ENCODE peak calls at places on chromosome 19, in ten cellular contexts. W is sigmoid colon, T is SK-N-SH, V is HL-60, D is breast epithelium, X is stomach, B is H1, Q is spleen, K is suprapubic skin, N is upper lobe of left lung. Z is an unnamed sample.

GRCh38 chr19:27776020-27776419 is 1436.9 kb downstream of the UQCRFS1 start:
- DNase-seq in K (no peak), B (peak), Q (no peak), V (peak), W (no peak), N (peak), X (no peak), D (no peak), T (no peak), Z (no peak)

GRCh38 chr19:19740755-19741154 is 7.8 kb upstream of the ZNF14 start:
- DNase-seq in K (no peak), Q (no peak), V (no peak), D (no peak), X (no peak), T (peak), W (no peak), B (no peak), N (no peak), Z (no peak)

GRCh38 chr19:46634656-46635218 is 1.3 kb downstream of the GNG8 start:
- DNase-seq in B (no peak), V (no peak), W (no peak), K (no peak), N (no peak), T (no peak), X (no peak), D (no peak), Q (peak), Z (no peak)

GRCh38 chr19:40457048-40457447 is 8.5 kb downstream of the BLVRB start:
- DNase-seq in N (no peak), D (no peak), V (no peak), W (no peak), X (no peak), T (no peak), Q (no peak), B (no peak), K (no peak), Z (no peak)

GRCh38 chr19:14632286-14632685 is 42.4 kb downstream of the ADGRE3 start:
- DNase-seq in X (no peak), V (peak), W (no peak), D (no peak), N (no peak), Q (no peak), B (no peak), K (no peak), T (peak), Z (no peak)

GRCh38 chr19:18541992-18542935 is 1.1 kb downstream of the FKBP8 start:
- DNase-seq in B (no peak), T (no peak), D (no peak), N (no peak), W (no peak), V (no peak), K (no peak), Q (no peak), X (no peak), Z (no peak)

GRCh38 chr19:35986111-35986510 is 8.9 kb upstream of the SDHAF1 start:
- DNase-seq in D (no peak), X (no peak), V (no peak), W (no peak), B (no peak), K (no peak), N (no peak), T (no peak), Q (no peak), Z (no peak)

GRCh38 chr19:6226444-6227155 is 53.2 kb downstream of the MLLT1 start:
- DNase-seq in T (peak), V (no peak), W (no peak), D (no peak), Q (peak), B (no peak), K (no peak), N (no peak), X (no peak), Z (no peak)

GRCh38 chr19:35337081-35337983 is 8.3 kb downstream of the CD22 start:
- DNase-seq in N (no peak), Q (no peak), X (no peak), K (no peak), T (no peak), V (no peak), W (no peak), B (no peak), D (no peak), Z (no peak)

GRCh38 chr19:28154077-28154476 is 1058.9 kb downstream of the UQCRFS1 start:
- DNase-seq in K (no peak), B (no peak), Q (no peak), T (no peak), D (no peak), V (no peak), W (no peak), X (no peak), N (no peak), Z (no peak)

GRCh38 chr19:4937060-4937459 is 27.8 kb downstream of the UHRF1 start:
- DNase-seq in K (no peak), W (no peak), Q (no peak), T (no peak), D (no peak), N (no peak), X (no peak), V (no peak), B (no peak), Z (no peak)

DNA sequence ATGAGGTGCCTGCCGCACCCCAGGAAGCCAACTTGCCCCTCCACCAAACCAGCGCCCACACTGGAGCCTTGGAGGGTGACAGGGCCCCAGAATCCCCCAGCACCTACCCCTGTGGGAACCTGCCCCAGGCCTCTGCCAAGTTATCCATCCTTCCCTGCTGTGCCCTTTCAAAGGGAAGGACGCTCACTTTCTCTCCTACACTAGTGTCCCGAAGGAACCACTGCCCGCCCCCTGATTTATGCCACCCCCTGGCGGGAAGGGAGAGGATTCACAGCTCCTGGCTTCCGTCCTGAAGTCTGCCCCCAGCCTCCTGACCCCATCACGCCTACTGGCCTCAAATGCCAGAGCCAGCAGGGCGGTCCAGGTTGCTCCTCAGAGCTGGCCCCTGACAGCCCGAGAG is 1.4 kb downstream of the EVI5L start:
- DNase-seq in K (no peak), D (no peak), V (no peak), N (no peak), X (peak), T (no peak), Q (no peak), W (no peak), B (peak), Z (no peak)
- TF ChIP-seq CTCF in K (peak), D (no peak), V (no peak), N (no peak), X (no peak), T (peak), Q (no peak), W (no peak), B (peak), Z (no peak)

DNA sequence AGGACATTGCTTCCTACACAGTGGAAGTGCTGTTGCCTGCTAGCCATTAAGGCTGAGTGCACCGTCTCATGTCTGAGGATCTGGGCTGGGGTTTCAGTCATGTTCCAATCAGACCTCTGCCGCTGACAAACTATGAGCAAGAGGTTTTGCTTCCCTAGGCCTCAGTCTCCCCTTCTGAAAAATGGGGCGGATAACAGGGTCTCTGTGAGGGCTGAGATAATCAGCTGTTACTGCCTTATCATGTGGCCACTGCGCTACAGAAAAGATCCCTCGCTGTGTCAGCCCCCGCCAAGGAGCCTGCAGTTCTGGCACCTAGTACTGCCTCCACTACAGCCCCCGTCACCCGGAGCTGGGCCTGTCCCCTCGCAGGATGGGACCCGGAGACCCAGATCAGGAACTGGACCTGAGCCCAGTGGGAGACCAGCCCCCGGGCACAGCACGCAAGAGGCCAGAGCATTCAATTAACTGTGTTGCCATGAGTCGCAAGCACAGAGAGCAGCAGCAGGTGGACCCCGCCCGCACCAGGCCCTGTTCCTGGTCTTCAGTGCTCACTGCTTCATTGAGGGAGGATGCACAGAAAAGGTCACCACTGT is 3.0 kb upstream of the PNKP start:
- DNase-seq in B (no peak), N (no peak), T (no peak), W (peak), Q (no peak), V (no peak), D (no peak), X (no peak), K (no peak), Z (no peak)
- TF ChIP-seq POLR2AphosphoS5 in B (no peak), N (no peak), T (no peak), W (no peak), Q (no peak), V (no peak), D (no peak), X (no peak), K (no peak), Z (no peak)

GRCh38 chr19:16200038-16200775 is 2.5 kb downstream of the AP1M1 start:
- DNase-seq in W (peak), K (no peak), Q (no peak), B (no peak), T (no peak), V (peak), D (no peak), N (peak), X (no peak), Z (no peak)
- H3K27ac ChIP-seq in W (no peak), K (no peak), Q (no peak), B (no peak), T (no peak), V (peak), D (no peak), N (peak), X (peak), Z (no peak)

GRCh38 chr19:43697295-43697694 is 18.6 kb upstream of the IRGC start:
- DNase-seq in V (no peak), X (no peak), B (no peak), Q (no peak), K (no peak), W (no peak), T (no peak), N (no peak), D (no peak), Z (no peak)

GRCh38 chr19:43704002-43704705 is 11.7 kb upstream of the IRGC start:
- DNase-seq in W (no peak), T (no peak), V (no peak), K (no peak), N (no peak), Q (no peak), B (no peak), D (no peak), X (no peak), Z (no peak)

GRCh38 chr19:43700368-43701015 is 15.4 kb upstream of the IRGC start:
- DNase-seq in X (peak), T (no peak), D (no peak), B (no peak), W (peak), K (no peak), Q (no peak), N (peak), V (peak), Z (no peak)

GRCh38 chr19:43695985-43696729 is 19.7 kb upstream of the IRGC start:
- DNase-seq in Q (no peak), K (no peak), W (no peak), N (no peak), V (peak), X (no peak), D (no peak), T (no peak), B (no peak), Z (no peak)

DNA sequence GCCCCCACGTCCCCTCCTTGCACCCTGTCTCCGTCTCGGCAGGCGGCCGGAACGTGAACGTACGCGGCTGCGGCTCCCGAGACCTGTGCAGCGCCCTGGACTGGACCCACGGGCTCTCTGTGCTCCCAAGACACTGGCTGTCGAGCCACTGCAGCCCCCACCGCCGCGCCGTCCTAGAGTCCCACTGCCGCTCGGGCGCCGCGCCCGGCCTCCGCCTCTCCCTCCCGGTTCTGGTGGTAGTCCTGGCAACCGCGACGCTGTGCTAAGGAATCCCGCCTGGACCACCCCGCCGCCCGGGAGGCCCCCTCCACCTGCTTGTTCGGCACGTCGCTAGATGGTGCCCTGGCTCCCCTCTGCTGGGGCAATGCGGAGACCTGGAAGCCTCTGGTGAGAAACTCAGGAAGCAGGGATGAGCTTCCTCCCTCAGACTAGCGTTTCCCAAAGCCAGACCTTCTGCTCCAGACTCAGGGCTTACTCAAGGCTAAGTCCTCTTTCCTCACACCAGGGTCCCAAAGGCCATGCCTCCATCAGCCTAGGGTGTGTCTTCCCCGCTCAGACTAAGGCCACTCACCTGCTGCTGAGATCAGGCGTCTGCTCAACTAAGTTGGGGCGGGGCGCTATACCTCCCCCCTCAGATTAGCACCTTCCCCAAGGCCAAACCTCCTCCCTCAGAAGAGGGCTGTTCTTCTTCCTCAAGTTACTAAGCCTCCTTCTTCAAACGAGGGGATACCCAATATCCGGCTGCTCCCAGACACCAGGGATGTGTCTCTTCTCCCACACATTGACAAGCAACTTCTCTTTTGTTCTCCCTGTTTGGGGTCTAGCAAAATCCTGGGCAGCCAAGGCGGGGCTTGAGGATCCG is 16.1 kb upstream of the IRGC start:
- DNase-seq in T (peak), D (no peak), B (peak), Q (peak), W (peak), K (no peak), N (no peak), V (no peak), X (peak), Z (no peak)
- TF ChIP-seq CTCF in T (no peak), D (no peak), B (peak), Q (no peak), W (no peak), K (no peak), N (no peak), V (no peak), X (no peak), Z (no peak)

GRCh38 chr19:43934985-43935708 is at the start of gene ZNF45:
- DNase-seq in D (peak), B (peak), X (peak), T (peak), Q (peak), K (peak), N (peak), V (peak), W (peak), Z (no peak)
- TF ChIP-seq POLR2AphosphoS5 in D (peak), B (no peak), X (peak), T (peak), Q (peak), K (no peak), N (peak), V (peak), W (peak), Z (peak)

GRCh38 chr19:44845286-44845611 is 848 bp upstream of the NECTIN2 start:
- DNase-seq in T (no peak), D (no peak), X (no peak), V (no peak), N (no peak), Q (peak), K (peak), W (peak), B (peak), Z (no peak)
- H3K27ac ChIP-seq in T (no peak), D (peak), X (peak), V (peak), N (peak), Q (peak), K (peak), W (peak), B (peak), Z (peak)

DNA sequence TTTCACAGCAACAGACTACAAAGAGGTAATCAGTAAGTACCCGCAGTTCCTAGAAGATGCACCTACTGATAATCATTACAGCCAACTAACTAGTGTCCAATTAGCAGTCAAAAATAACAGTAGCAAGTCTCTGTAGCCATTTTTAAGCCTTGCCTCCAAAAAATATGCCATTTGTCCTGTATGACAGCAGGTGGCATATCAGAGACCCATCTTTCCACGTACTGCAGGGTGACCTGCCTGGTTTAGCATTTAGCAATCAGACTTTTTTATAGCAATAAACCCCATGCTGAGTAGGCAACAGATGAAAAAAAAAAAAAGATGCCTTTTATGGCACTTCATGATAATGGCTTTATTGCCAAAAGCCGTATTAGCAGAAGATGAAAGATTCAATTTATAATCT is 155.3 kb upstream of the LSM14A start:
- DNase-seq in Q (no peak), V (no peak), D (no peak), W (no peak), K (no peak), T (no peak), N (no peak), X (no peak), B (no peak), Z (no peak)
- TF ChIP-seq CTCF in Q (no peak), V (no peak), D (no peak), W (no peak), K (no peak), T (no peak), N (no peak), X (no peak), B (no peak), Z (peak)

Z was measured in Panc1.